ENCODE peak calls at places on chromosomes 2 and 18, in four cellular contexts. One of them, this sample, is unnamed.

GRCh38 chr2:217151509-217152206 is 291.8 kb upstream of the TNP1 start:
- DNase-seq in epithelial cell of esophagus: no peak
- DNase-seq in cardiac muscle cell: peak; percentile 35
- DNase-seq in pancreas: no peak
- DNase-seq in this sample: no peak

GRCh38 chr2:192267484-192267883 is 72.8 kb upstream of the TMEFF2 start:
- DNase-seq in cardiac muscle cell: peak; percentile 84
- DNase-seq in pancreas: no peak
- DNase-seq in epithelial cell of esophagus: peak; percentile 80
- DNase-seq in this sample: no peak

GRCh38 chr2:45237128-45237527 is 227.9 kb upstream of the SIX2 start:
- DNase-seq in cardiac muscle cell: peak; percentile 38
- DNase-seq in epithelial cell of esophagus: no peak
- DNase-seq in pancreas: no peak
- DNase-seq in this sample: no peak

GRCh38 chr2:85398426-85399182 is 11.6 kb downstream of the CAPG start:
- DNase-seq in epithelial cell of esophagus: no peak
- DNase-seq in cardiac muscle cell: no peak
- DNase-seq in pancreas: no peak
- DNase-seq in this sample: no peak

GRCh38 chr2:24399434-24400206 is 39.3 kb upstream of the ITSN2 start:
- DNase-seq in epithelial cell of esophagus: no peak
- DNase-seq in pancreas: no peak
- DNase-seq in cardiac muscle cell: no peak
- DNase-seq in this sample: no peak

GRCh38 chr18:65206551-65207260 is 544.1 kb upstream of the CDH7 start:
- DNase-seq in epithelial cell of esophagus: no peak
- DNase-seq in pancreas: no peak
- DNase-seq in cardiac muscle cell: no peak
- DNase-seq in this sample: no peak

GRCh38 chr18:25187582-25188291 is 164.2 kb downstream of the ZNF521 start:
- DNase-seq in epithelial cell of esophagus: no peak
- DNase-seq in cardiac muscle cell: no peak
- DNase-seq in pancreas: no peak
- DNase-seq in this sample: no peak

GRCh38 chr2:39733070-39733674 is 45.9 kb downstream of the THUMPD2 start:
- DNase-seq in pancreas: no peak
- DNase-seq in epithelial cell of esophagus: peak; percentile 18
- DNase-seq in cardiac muscle cell: no peak
- DNase-seq in this sample: no peak

GRCh38 chr2:42806786-42807185 is 14.4 kb upstream of the HAAO start:
- DNase-seq in epithelial cell of esophagus: no peak
- DNase-seq in pancreas: no peak
- DNase-seq in cardiac muscle cell: no peak
- DNase-seq in this sample: no peak

GRCh38 chr2:205996156-205996555 is 89.8 kb downstream of the INO80D start:
- DNase-seq in epithelial cell of esophagus: no peak
- DNase-seq in pancreas: no peak
- DNase-seq in cardiac muscle cell: no peak
- DNase-seq in this sample: no peak

GRCh38 chr2:205990104-205990503 is 95.9 kb downstream of the INO80D start:
- DNase-seq in cardiac muscle cell: no peak
- DNase-seq in pancreas: no peak
- DNase-seq in epithelial cell of esophagus: no peak
- DNase-seq in this sample: no peak

GRCh38 chr2:205998601-205999000 is 87.4 kb downstream of the INO80D start:
- DNase-seq in epithelial cell of esophagus: no peak
- DNase-seq in cardiac muscle cell: no peak
- DNase-seq in pancreas: no peak
- DNase-seq in this sample: no peak

GRCh38 chr2:205994344-205994743 is 91.6 kb downstream of the INO80D start:
- DNase-seq in pancreas: no peak
- DNase-seq in cardiac muscle cell: no peak
- DNase-seq in epithelial cell of esophagus: no peak
- DNase-seq in this sample: no peak

DNA sequence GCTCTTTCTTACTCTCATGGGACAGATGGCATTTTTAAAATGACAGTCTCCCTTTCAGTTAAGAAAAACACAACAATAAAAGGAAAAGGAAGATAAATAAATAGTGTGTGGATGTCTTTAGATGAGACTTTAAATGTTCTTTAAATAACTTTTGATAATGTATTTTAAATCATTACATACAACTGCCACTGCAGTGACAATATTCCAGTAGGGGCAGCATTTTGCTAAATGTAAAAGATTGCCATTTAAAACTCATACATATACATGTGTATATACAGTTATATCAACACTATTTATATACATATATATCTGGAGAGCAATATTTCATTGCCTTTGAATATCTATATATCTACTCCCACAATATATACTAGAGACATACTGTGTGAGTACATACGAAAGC is 90.7 kb downstream of the INO80D start:
- DNase-seq in pancreas: no peak
- DNase-seq in cardiac muscle cell: no peak
- DNase-seq in epithelial cell of esophagus: no peak
- DNase-seq in this sample: no peak
- TF ChIP-seq CTCF in pancreas: no peak
- TF ChIP-seq CTCF in cardiac muscle cell: no peak
- TF ChIP-seq CTCF in epithelial cell of esophagus: no peak
- TF ChIP-seq CTCF in this sample: no peak

GRCh38 chr2:233862261-233862768 is 5.9 kb downstream of the MSL3B start:
- DNase-seq in pancreas: no peak
- DNase-seq in cardiac muscle cell: no peak
- DNase-seq in epithelial cell of esophagus: no peak
- DNase-seq in this sample: no peak
- TF ChIP-seq CTCF in pancreas: no peak
- TF ChIP-seq CTCF in cardiac muscle cell: no peak
- TF ChIP-seq CTCF in epithelial cell of esophagus: no peak
- TF ChIP-seq CTCF in this sample: no peak

GRCh38 chr18:32470713-32471633 is at the start of gene GAREM1:
- DNase-seq in pancreas: peak; percentile 98
- DNase-seq in cardiac muscle cell: peak; percentile 99
- DNase-seq in epithelial cell of esophagus: peak; percentile 99
- DNase-seq in this sample: peak; percentile 94
- TF ChIP-seq CTCF in pancreas: peak; percentile 22
- TF ChIP-seq CTCF in cardiac muscle cell: peak; percentile 64
- TF ChIP-seq CTCF in epithelial cell of esophagus: peak; percentile 43
- TF ChIP-seq CTCF in this sample: peak; percentile 42

GRCh38 chr2:113799375-113799774 is 42.9 kb upstream of the SLC35F5 start:
- DNase-seq in epithelial cell of esophagus: no peak
- DNase-seq in cardiac muscle cell: no peak
- DNase-seq in pancreas: no peak
- DNase-seq in this sample: no peak
- TF ChIP-seq CTCF in epithelial cell of esophagus: no peak
- TF ChIP-seq CTCF in cardiac muscle cell: peak; percentile 11
- TF ChIP-seq CTCF in pancreas: no peak
- TF ChIP-seq CTCF in this sample: no peak

GRCh38 chr2:9769171-9770005 is 73.9 kb upstream of the TAF1B start:
- DNase-seq in epithelial cell of esophagus: no peak
- DNase-seq in pancreas: no peak
- DNase-seq in cardiac muscle cell: no peak
- DNase-seq in this sample: no peak

GRCh38 chr2:9770006-9770307 is 73.3 kb upstream of the TAF1B start:
- DNase-seq in cardiac muscle cell: no peak
- DNase-seq in epithelial cell of esophagus: no peak
- DNase-seq in pancreas: no peak
- DNase-seq in this sample: no peak

GRCh38 chr2:9770308-9771100 is 72.8 kb upstream of the TAF1B start:
- DNase-seq in pancreas: peak; percentile 29
- DNase-seq in epithelial cell of esophagus: peak; percentile 84
- DNase-seq in cardiac muscle cell: peak; percentile 86
- DNase-seq in this sample: peak; percentile 52

GRCh38 chr2:9767656-9768281 is 75.5 kb upstream of the TAF1B start:
- DNase-seq in pancreas: no peak
- DNase-seq in cardiac muscle cell: no peak
- DNase-seq in epithelial cell of esophagus: no peak
- DNase-seq in this sample: no peak

GRCh38 chr2:9768388-9768787 is 74.9 kb upstream of the TAF1B start:
- DNase-seq in cardiac muscle cell: no peak
- DNase-seq in pancreas: peak; percentile 78
- DNase-seq in epithelial cell of esophagus: no peak
- DNase-seq in this sample: no peak
- TF ChIP-seq CTCF in cardiac muscle cell: no peak
- TF ChIP-seq CTCF in pancreas: no peak
- TF ChIP-seq CTCF in epithelial cell of esophagus: no peak
- TF ChIP-seq CTCF in this sample: no peak

GRCh38 chr18:41395695-41396094 is 559.3 kb upstream of the PIK3C3 start:
- DNase-seq in cardiac muscle cell: peak; percentile 22
- DNase-seq in epithelial cell of esophagus: peak; percentile 28
- DNase-seq in pancreas: no peak
- DNase-seq in this sample: no peak
- TF ChIP-seq CTCF in cardiac muscle cell: peak; percentile 19
- TF ChIP-seq CTCF in epithelial cell of esophagus: peak; percentile 4
- TF ChIP-seq CTCF in pancreas: no peak
- TF ChIP-seq CTCF in this sample: peak; percentile 47

GRCh38 chr2:222912776-222913175 is 51.9 kb downstream of the ACSL3 start:
- DNase-seq in cardiac muscle cell: no peak
- DNase-seq in epithelial cell of esophagus: no peak
- DNase-seq in pancreas: no peak
- DNase-seq in this sample: no peak

GRCh38 chr2:222919841-222920609 is 59.2 kb downstream of the ACSL3 start:
- DNase-seq in epithelial cell of esophagus: peak; percentile 44
- DNase-seq in pancreas: no peak
- DNase-seq in cardiac muscle cell: peak; percentile 76
- DNase-seq in this sample: no peak

GRCh38 chr2:222912117-222912516 is 51.3 kb downstream of the ACSL3 start:
- DNase-seq in pancreas: no peak
- DNase-seq in epithelial cell of esophagus: no peak
- DNase-seq in cardiac muscle cell: peak; percentile 77
- DNase-seq in this sample: no peak

GRCh38 chr2:222916229-222917197 is 55.7 kb downstream of the ACSL3 start:
- DNase-seq in pancreas: no peak
- DNase-seq in epithelial cell of esophagus: no peak
- DNase-seq in cardiac muscle cell: no peak
- DNase-seq in this sample: no peak

DNA sequence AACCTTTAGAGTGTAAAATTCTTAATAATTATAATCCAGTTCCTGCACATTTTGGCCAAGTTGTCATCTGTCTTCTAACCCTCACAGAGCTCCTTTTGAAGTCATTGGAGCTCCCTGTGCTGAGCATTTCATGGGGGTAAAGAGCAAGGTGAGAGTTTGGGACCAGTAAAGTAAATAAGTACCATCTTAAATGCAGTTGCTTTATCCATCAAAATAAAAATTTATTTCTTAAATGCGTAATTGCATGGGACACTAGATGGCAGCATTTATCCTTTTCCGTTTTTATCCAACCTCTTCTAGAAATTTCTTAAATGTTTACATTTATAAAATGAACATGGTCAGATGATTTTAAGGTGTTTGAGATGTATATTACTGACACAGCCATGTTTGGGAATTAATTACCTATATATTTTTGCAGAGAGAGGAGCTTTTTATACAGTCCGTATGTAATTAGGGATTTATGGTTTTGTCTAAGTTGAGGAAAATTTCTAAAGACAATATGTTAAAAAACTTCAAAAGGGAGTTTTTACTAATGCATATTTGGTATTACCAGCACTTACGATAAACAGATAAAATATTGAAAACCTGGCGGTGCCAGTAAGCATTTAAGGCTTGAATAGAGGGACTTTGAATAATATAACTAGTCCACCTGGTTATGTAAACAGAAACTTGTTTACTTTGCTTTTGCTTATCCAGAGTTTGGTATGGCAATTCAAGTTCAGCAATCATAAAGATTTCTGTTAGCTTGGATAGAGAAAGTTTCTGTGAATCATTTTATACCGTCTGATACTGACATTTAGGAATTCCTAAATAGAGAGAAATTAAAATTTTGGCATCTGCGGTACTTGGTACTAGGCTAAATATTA is 54.5 kb downstream of the ACSL3 start:
- DNase-seq in pancreas: no peak
- DNase-seq in cardiac muscle cell: peak; percentile 54
- DNase-seq in epithelial cell of esophagus: peak; percentile 27
- DNase-seq in this sample: no peak
- TF ChIP-seq CTCF in pancreas: no peak
- TF ChIP-seq CTCF in cardiac muscle cell: peak; percentile 45
- TF ChIP-seq CTCF in epithelial cell of esophagus: peak; percentile 36
- TF ChIP-seq CTCF in this sample: peak; percentile 59

GRCh38 chr2:41764919-41765318 is 282.9 kb upstream of the PKDCC start:
- DNase-seq in pancreas: no peak
- DNase-seq in cardiac muscle cell: no peak
- DNase-seq in epithelial cell of esophagus: peak; percentile 42
- DNase-seq in this sample: no peak
- TF ChIP-seq CTCF in pancreas: no peak
- TF ChIP-seq CTCF in cardiac muscle cell: no peak
- TF ChIP-seq CTCF in epithelial cell of esophagus: peak; percentile 49
- TF ChIP-seq CTCF in this sample: no peak

GRCh38 chr2:201448701-201449100 is 2.6 kb downstream of the TRAK2 start:
- DNase-seq in pancreas: no peak
- DNase-seq in epithelial cell of esophagus: peak; percentile 76
- DNase-seq in cardiac muscle cell: no peak
- DNase-seq in this sample: no peak

GRCh38 chr2:201452058-201452736 is 657 bp downstream of the STRADB start:
- DNase-seq in pancreas: no peak
- DNase-seq in cardiac muscle cell: peak; percentile 19
- DNase-seq in epithelial cell of esophagus: peak; percentile 35
- DNase-seq in this sample: no peak

GRCh38 chr2:201452856-201453643 is 1.5 kb downstream of the STRADB start:
- DNase-seq in epithelial cell of esophagus: no peak
- DNase-seq in cardiac muscle cell: no peak
- DNase-seq in pancreas: no peak
- DNase-seq in this sample: no peak

GRCh38 chr2:201450910-201451329 is 338 bp downstream of the TRAK2 start:
- DNase-seq in epithelial cell of esophagus: no peak
- DNase-seq in cardiac muscle cell: peak; percentile 59
- DNase-seq in pancreas: no peak
- DNase-seq in this sample: no peak

GRCh38 chr2:201451330-201452057 is at the start of the genes STRADB and TRAK2:
- DNase-seq in pancreas: peak; percentile 91
- DNase-seq in epithelial cell of esophagus: peak; percentile 93
- DNase-seq in cardiac muscle cell: peak; percentile 96
- DNase-seq in this sample: peak; percentile 89
- TF ChIP-seq CTCF in pancreas: no peak
- TF ChIP-seq CTCF in epithelial cell of esophagus: peak; percentile 10
- TF ChIP-seq CTCF in cardiac muscle cell: peak; percentile 14
- TF ChIP-seq CTCF in this sample: peak; percentile 25